ENCODE peak calls at places on chromosomes 7 and 10, in eight cellular contexts. Z, A, C, P, D, K, M and X are unnamed samples.

GRCh38 chr7:151248191-151249033 is at the start of gene SMARCD3:
- DNase-seq in Z (no peak), A (peak; percentile 85), C (peak; percentile 59), P (peak; percentile 50), D (peak; percentile 83), K (no peak), M (peak; percentile 73), X (no peak)

GRCh38 chr7:110762514-110762913 is 328.4 kb upstream of the LRRN3 start:
- DNase-seq in Z (no peak), A (no peak), C (no peak), P (peak; percentile 22), D (no peak), K (no peak), M (no peak), X (no peak)

GRCh38 chr7:90595801-90596683 is at the start of gene CDK14:
- DNase-seq in Z (peak; percentile 74), A (peak; percentile 85), C (peak; percentile 49), P (peak; percentile 53), D (peak; percentile 90), K (no peak), M (peak; percentile 91), X (no peak)

GRCh38 chr10:712089-712488 is 22.6 kb upstream of the DIP2C start:
- DNase-seq in Z (no peak), A (no peak), C (no peak), P (no peak), D (no peak), K (no peak), M (peak; percentile 21), X (no peak)

GRCh38 chr10:74081192-74081803 is 69.3 kb downstream of the AP3M1 start:
- DNase-seq in Z (no peak), A (peak; percentile 48), C (peak; percentile 26), P (peak; percentile 57), D (no peak), K (no peak), M (peak; percentile 69), X (peak; percentile 14)

GRCh38 chr7:46385662-46386309 is 464.7 kb upstream of the IGFBP3 start:
- DNase-seq in Z (no peak), A (no peak), C (peak; percentile 96), P (peak; percentile 96), D (no peak), K (peak; percentile 79), M (peak; percentile 95), X (no peak)

GRCh38 chr10:51786684-51787035 is 87.3 kb upstream of the CSTF2T start:
- DNase-seq in Z (no peak), A (no peak), C (no peak), P (peak; percentile 45), D (no peak), K (no peak), M (peak; percentile 51), X (no peak)

GRCh38 chr7:92813390-92814024 is 22.9 kb downstream of the CDK6 start:
- DNase-seq in Z (no peak), A (no peak), C (peak; percentile 61), P (peak; percentile 57), D (no peak), K (no peak), M (peak; percentile 75), X (peak; percentile 33)

GRCh38 chr10:76306859-76307258 is 875.4 kb downstream of the LRMDA start:
- DNase-seq in Z (no peak), A (no peak), C (peak; percentile 71), P (peak; percentile 68), D (no peak), K (no peak), M (peak; percentile 65), X (no peak)

GRCh38 chr10:3625959-3626751 is 158.9 kb downstream of the KLF6 start:
- DNase-seq in Z (no peak), A (no peak), C (peak; percentile 84), P (peak; percentile 95), D (no peak), K (peak; percentile 75), M (peak; percentile 61), X (no peak)

GRCh38 chr7:57344957-57345356 is 105.0 kb upstream of the ZNF716 start:
- DNase-seq in Z (no peak), A (no peak), C (no peak), P (no peak), D (no peak), K (no peak), M (no peak), X (no peak)
- H3K9me3 ChIP-seq in Z (no peaks in the 10 kb centered on the region), A (peaks cover 30% of the 10 kb centered on the region), C (peaks cover 6% of the 10 kb centered on the region), P (peaks cover 32% of the 10 kb centered on the region), D (no peaks in the 10 kb centered on the region), K (peaks cover 78% of the 10 kb centered on the region), M (no peaks in the 10 kb centered on the region), X (no peaks in the 10 kb centered on the region)

DNA sequence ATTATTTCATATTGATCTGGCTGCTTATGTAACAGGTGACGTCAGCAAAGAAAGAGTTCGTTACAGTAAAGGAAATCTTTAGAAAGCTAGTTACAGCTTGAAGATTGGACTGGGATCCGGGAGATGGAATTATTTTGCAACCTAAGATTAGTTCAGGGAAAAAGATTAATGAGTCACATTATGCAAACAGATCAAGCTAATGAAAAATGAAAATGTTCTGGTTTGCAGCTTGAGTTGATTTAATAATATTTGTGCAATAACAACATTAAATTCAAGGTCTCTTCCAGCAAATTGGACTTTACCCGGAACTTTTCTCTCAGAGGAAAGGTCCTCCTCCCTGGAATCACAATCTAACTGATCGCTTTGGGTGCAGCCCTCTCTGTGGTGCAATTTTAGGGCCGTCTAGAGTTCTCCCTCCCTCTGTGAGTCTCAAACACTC is 119.5 kb downstream of the OTUD1 start:
- DNase-seq in Z (no peak), A (no peak), C (no peak), P (no peak), D (no peak), K (no peak), M (peak; percentile 2), X (no peak)
- H3K27ac ChIP-seq in Z (no peak overlapping the region), A (no peak overlapping the region), C (no peak overlapping the region), P (no peak overlapping the region), D (no peak overlapping the region), K (no peak overlapping the region), M (no peak overlapping the region), X (no peak overlapping the region)

DNA sequence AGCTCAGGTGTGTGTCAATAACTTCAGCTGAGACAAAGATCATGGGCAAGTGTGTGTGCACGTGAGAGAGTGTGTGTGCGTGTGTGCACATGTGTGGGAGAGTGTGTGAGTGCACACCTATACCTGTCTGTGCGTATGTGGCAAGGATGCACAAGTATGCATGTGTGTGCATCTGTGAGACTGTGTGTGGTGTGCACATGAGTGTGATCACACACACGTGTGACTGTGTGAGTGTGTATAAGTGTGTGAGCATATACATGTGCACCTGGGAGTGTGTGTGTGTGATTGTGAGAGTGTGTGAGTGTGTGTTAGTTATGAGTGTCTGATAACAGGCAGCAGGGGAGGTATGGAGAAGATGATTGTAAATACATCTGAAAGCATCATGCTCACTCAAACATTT is 657.3 kb upstream of the PFKP start:
- DNase-seq in Z (no peak), A (no peak), C (no peak), P (no peak), D (no peak), K (no peak), M (no peak), X (no peak)
- H3K9me3 ChIP-seq in Z (no peaks in the 10 kb centered on the region), A (no peaks in the 10 kb centered on the region), C (peaks cover 7% of the 10 kb centered on the region), P (peaks cover 20% of the 10 kb centered on the region), D (no peaks in the 10 kb centered on the region), K (peaks cover 29% of the 10 kb centered on the region), M (no peaks in the 10 kb centered on the region), X (no peaks in the 10 kb centered on the region)

GRCh38 chr7:42091461-42092229 is 145.4 kb downstream of the GLI3 start:
- DNase-seq in Z (no peak), A (no peak), C (no peak), P (peak; percentile 64), D (no peak), K (no peak), M (no peak), X (no peak)
- H3K27ac ChIP-seq in Z (peak overlapping the region; percentile 86), A (no peak overlapping the region), C (no peak overlapping the region), P (peak overlapping the region; percentile 81), D (no peak overlapping the region), K (peak overlapping the region; percentile 39), M (no peak overlapping the region), X (no peak overlapping the region)

DNA sequence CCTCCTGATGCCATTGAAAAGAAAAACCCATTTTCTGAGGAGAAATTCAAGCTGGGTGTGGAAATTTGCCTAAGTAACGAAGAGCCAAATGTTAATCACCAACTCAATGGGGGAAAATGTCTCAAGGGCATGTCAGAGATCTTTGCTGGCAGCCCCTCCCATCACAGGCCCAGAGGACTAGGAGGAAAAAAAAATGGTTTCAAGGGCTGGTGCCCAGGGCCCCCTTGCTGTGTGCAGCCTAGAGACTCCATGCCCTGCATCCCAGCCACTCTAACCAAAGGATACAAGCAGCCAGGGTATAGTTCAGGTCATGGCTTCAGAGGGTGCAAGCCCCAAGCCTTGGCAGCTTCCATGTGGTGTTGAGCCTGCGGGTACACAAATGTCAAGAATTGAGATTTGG is 106.3 kb downstream of the ALOX5 start:
- DNase-seq in Z (no peak), A (no peak), C (no peak), P (no peak), D (no peak), K (no peak), M (no peak), X (no peak)
- H3K9me3 ChIP-seq in Z (peaks cover 13% of the 10 kb centered on the region), A (peaks cover 32% of the 10 kb centered on the region), C (no peaks in the 10 kb centered on the region), P (no peaks in the 10 kb centered on the region), D (peaks cover 16% of the 10 kb centered on the region), K (no peaks in the 10 kb centered on the region), M (no peaks in the 10 kb centered on the region), X (peaks cover 3% of the 10 kb centered on the region)

GRCh38 chr7:80883188-80884025 is 35.4 kb downstream of the SEMA3C start:
- DNase-seq in Z (no peak), A (no peak), C (peak; percentile 99), P (peak; percentile 98), D (no peak), K (peak; percentile 81), M (peak; percentile 98), X (no peak)
- H3K27ac ChIP-seq in Z (peak overlapping the region; percentile 75), A (peak overlapping the region; percentile 26), C (peak overlapping the region; percentile 92), P (no peak overlapping the region), D (peak overlapping the region; percentile 63), K (no peak overlapping the region), M (peak overlapping the region; percentile 80), X (no peak overlapping the region)

GRCh38 chr7:16106869-16107268 is 314.5 kb downstream of the CRPPA start:
- DNase-seq in Z (no peak), A (no peak), C (no peak), P (no peak), D (no peak), K (no peak), M (no peak), X (no peak)
- H3K9me3 ChIP-seq in Z (peaks cover 20% of the 10 kb centered on the region), A (peaks cover 40% of the 10 kb centered on the region), C (peaks cover 6% of the 10 kb centered on the region), P (peaks cover 16% of the 10 kb centered on the region), D (peaks cover 30% of the 10 kb centered on the region), K (peaks cover 8% of the 10 kb centered on the region), M (peaks cover 19% of the 10 kb centered on the region), X (peaks cover 3% of the 10 kb centered on the region)

GRCh38 chr7:138524259-138524658 is 64.2 kb downstream of the TRIM24 start:
- DNase-seq in Z (no peak), A (no peak), C (no peak), P (no peak), D (no peak), K (no peak), M (no peak), X (no peak)
- H3K27ac ChIP-seq in Z (no peak overlapping the region), A (no peak overlapping the region), C (no peak overlapping the region), P (no peak overlapping the region), D (no peak overlapping the region), K (no peak overlapping the region), M (no peak overlapping the region), X (no peak overlapping the region)